ENCODE peak calls at places on chromosome 15, in five cellular contexts. Y is OCI-LY7; G is NCI-H226; K is stimulated activated naive B cell treated with anti-CD40 and anti-IgM and Interleukin-4, amounts not matched to agents 10 μg/mL and 1 μg/mL and 100 μg/mL, for 72 hours; Q is heart left ventricle. F is an unnamed sample.

GRCh38 chr15:34514251-34514760 is 69.1 kb downstream of the GOLGA8B start:
- DNase-seq in K (no peak), Q (peak), Y (no peak), G (peak), F (peak)

GRCh38 chr15:68650901-68651709 is 72.3 kb downstream of the CORO2B start:
- DNase-seq in Q (no peak), K (peak), G (no peak), Y (peak), F (peak)

GRCh38 chr15:101463265-101463664 is 26.2 kb downstream of the PCSK6 start:
- DNase-seq in G (no peak), Y (no peak), K (no peak), Q (no peak), F (no peak)

GRCh38 chr15:87547470-87548181 is 708.9 kb downstream of the NTRK3 start:
- DNase-seq in G (peak), Y (no peak), Q (no peak), K (no peak), F (no peak)

GRCh38 chr15:73950479-73951043 is 24.3 kb downstream of the LOXL1 start:
- DNase-seq in K (no peak), Q (peak), Y (no peak), G (no peak), F (no peak)

GRCh38 chr15:60116456-60117089 is 112.5 kb downstream of the FOXB1 start:
- DNase-seq in K (no peak), Y (no peak), G (no peak), Q (no peak), F (no peak)

GRCh38 chr15:42091753-42092665 is 2.4 kb downstream of the PLA2G4D start:
- DNase-seq in Y (no peak), G (no peak), K (no peak), Q (no peak), F (no peak)

GRCh38 chr15:78242128-78242527 is 7.8 kb upstream of the ACSBG1 start:
- DNase-seq in K (no peak), G (no peak), Q (no peak), Y (peak), F (no peak)

GRCh38 chr15:58738051-58738707 is 11.3 kb downstream of the ADAM10 start:
- DNase-seq in Y (no peak), G (peak), Q (no peak), K (no peak), F (no peak)

GRCh38 chr15:31340591-31340990 is 14.0 kb downstream of the KLF13 start:
- DNase-seq in Q (no peak), Y (no peak), G (no peak), K (no peak), F (no peak)

GRCh38 chr15:41985236-41986160 is 13.1 kb upstream of the EHD4 start:
- DNase-seq in Q (no peak), K (no peak), Y (no peak), G (no peak), F (no peak)

GRCh38 chr15:100731259-100732156 is 129.1 kb downstream of the ASB7 start:
- DNase-seq in G (peak), K (no peak), Q (no peak), Y (no peak), F (no peak)

GRCh38 chr15:51312132-51312531 is 26.3 kb downstream of the CYP19A1 start:
- DNase-seq in Y (no peak), G (no peak), Q (no peak), K (no peak), F (no peak)

GRCh38 chr15:41935566-41936020 is 36.8 kb downstream of the EHD4 start:
- DNase-seq in K (no peak), Y (no peak), G (no peak), Q (no peak), F (no peak)

GRCh38 chr15:71716990-71717389 is 93.4 kb upstream of the NR2E3 start:
- DNase-seq in G (peak), K (no peak), Q (no peak), Y (no peak), F (no peak)

GRCh38 chr15:78565951-78566774 is 843 bp downstream of the CHRNA5 start:
- DNase-seq in K (no peak), Q (no peak), G (peak), Y (no peak), F (no peak)

GRCh38 chr15:96285306-96285705 is 45.2 kb upstream of the NR2F2 start:
- DNase-seq in G (peak), Y (no peak), Q (peak), K (no peak), F (no peak)

GRCh38 chr15:101568304-101568703 is 78.8 kb upstream of the PCSK6 start:
- DNase-seq in Y (no peak), Q (no peak), G (no peak), K (no peak), F (no peak)

GRCh38 chr15:39213385-39213840 is 367.5 kb upstream of the THBS1 start:
- DNase-seq in Y (no peak), K (no peak), G (peak), Q (peak), F (no peak)

GRCh38 chr15:71635735-71636134 is 174.6 kb upstream of the NR2E3 start:
- DNase-seq in Q (no peak), K (no peak), Y (no peak), G (no peak), F (no peak)

GRCh38 chr15:74752486-74753395 is 4.1 kb downstream of the CYP1A2 start:
- DNase-seq in Y (no peak), G (peak), K (no peak), Q (no peak), F (no peak)

GRCh38 chr15:32669870-32670623 is 28.5 kb downstream of the SCG5 start:
- DNase-seq in K (no peak), Q (no peak), G (no peak), Y (no peak), F (no peak)

GRCh38 chr15:74958908-74959642 is 2.5 kb upstream of the RPP25 start:
- DNase-seq in Y (no peak), G (no peak), Q (no peak), K (no peak), F (no peak)

GRCh38 chr15:67809866-67810265 is 15.4 kb upstream of the SKOR1 start:
- DNase-seq in Q (no peak), Y (no peak), G (no peak), K (no peak), F (no peak)

GRCh38 chr15:63350178-63350621 is 31.4 kb downstream of the CA12 start:
- DNase-seq in K (no peak), Y (no peak), G (no peak), Q (peak), F (no peak)

GRCh38 chr15:66675456-66675855 is 26.6 kb upstream of the SMAD6 start:
- DNase-seq in Q (no peak), G (no peak), K (no peak), Y (no peak), F (no peak)

GRCh38 chr15:45634442-45635190 is at the start of gene SQOR:
- DNase-seq in Q (peak), Y (no peak), G (peak), K (peak), F (peak)

GRCh38 chr15:52790166-52790708 is at the start of gene ONECUT1:
- DNase-seq in Y (peak), Q (peak), G (peak), K (peak), F (peak)

GRCh38 chr15:72227192-72227586 is 3.8 kb downstream of the PKM start:
- DNase-seq in Q (no peak), G (peak), Y (peak), K (peak), F (no peak)

GRCh38 chr15:35379972-35380371 is 166.0 kb downstream of the DPH6 start:
- DNase-seq in Q (no peak), G (no peak), K (no peak), Y (no peak), F (no peak)

GRCh38 chr15:68370768-68371151 is 61.2 kb downstream of the ITGA11 start:
- DNase-seq in Q (no peak), K (no peak), Y (no peak), G (no peak), F (no peak)

F was measured in GM18507.